ENCODE peak calls at places on chromosomes 5 and 9, in seven cellular contexts. O is adrenal gland, H is vagina, T is uterus, W is breast epithelium, U is sigmoid colon, V is heart left ventricle. M is an unnamed sample.

GRCh38 chr5:10474521-10475075 is 32.9 kb downstream of the ROPN1L start:
- DNase-seq in H (no peak), O (no peak), V (no peak), W (no peak), T (no peak), U (no peak), M (no peak)

GRCh38 chr5:87770601-87771121 is 357.9 kb upstream of the CCNH start:
- DNase-seq in V (no peak), H (no peak), T (no peak), W (no peak), U (no peak), O (no peak), M (no peak)

GRCh38 chr5:36241636-36242533 is at the start of gene NADK2:
- DNase-seq in W (peak; percentile 94), U (peak; percentile 98), O (peak; percentile 98), V (peak; percentile 96), H (no peak), T (peak; percentile 97), M (peak; percentile 92)

GRCh38 chr9:69178583-69179011 is 4.5 kb downstream of the TJP2 start:
- DNase-seq in W (no peak), V (no peak), O (no peak), H (no peak), T (no peak), U (no peak), M (peak; percentile 58)

GRCh38 chr9:8234286-8234819 is 434.8 kb upstream of the DMAC1 start:
- DNase-seq in T (no peak), W (no peak), U (no peak), V (no peak), O (no peak), H (no peak), M (no peak)

GRCh38 chr5:93875693-93876092 is 134.3 kb upstream of the POU5F2 start:
- DNase-seq in V (no peak), O (no peak), W (no peak), U (no peak), H (no peak), T (no peak), M (no peak)

GRCh38 chr9:128276574-128277270 is 646 bp downstream of the SWI5 start:
- DNase-seq in U (peak; percentile 80), T (peak; percentile 58), H (no peak), O (peak; percentile 46), W (no peak), V (peak; percentile 37), M (no peak)

GRCh38 chr5:141431286-141431685 is 979 bp downstream of the PCDHGA12 start:
- DNase-seq in H (no peak), V (no peak), O (no peak), U (no peak), T (no peak), W (no peak), M (no peak)

GRCh38 chr5:102651466-102651865 is 103.6 kb upstream of the PAM start:
- DNase-seq in W (no peak), T (no peak), H (no peak), V (no peak), U (no peak), O (no peak), M (no peak)

GRCh38 chr5:103435136-103435914 is 127.3 kb downstream of the NUDT12 start:
- DNase-seq in O (no peak), U (no peak), W (no peak), V (no peak), H (no peak), T (no peak), M (no peak)

GRCh38 chr5:126472538-126472889 is 49.3 kb downstream of the GRAMD2B start:
- DNase-seq in T (no peak), H (no peak), U (no peak), W (no peak), V (no peak), O (no peak), M (no peak)
- TF ChIP-seq POLR2A in T (no peak), H (no peak), U (no peak), W (no peak), V (no peak), O (no peak), M (no peak)

DNA sequence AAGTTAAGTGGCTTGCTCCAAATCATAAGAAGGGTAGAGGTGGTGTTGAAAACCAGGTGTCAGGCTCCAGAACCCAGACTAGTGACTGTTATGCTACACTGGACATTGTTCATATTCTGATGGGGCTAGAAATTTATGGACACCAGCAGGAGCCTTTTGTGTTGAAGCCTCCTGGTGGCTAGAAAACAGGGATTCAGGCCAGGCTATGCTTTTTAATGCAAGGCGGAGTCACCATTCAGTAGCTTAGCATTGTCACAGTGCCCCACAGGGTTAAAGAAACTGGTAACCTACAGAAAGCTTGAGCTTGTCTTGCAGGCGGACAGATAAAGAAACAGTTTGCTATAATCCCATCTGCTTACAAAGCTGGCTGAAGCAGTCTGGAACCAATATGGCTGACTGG is 23.0 kb upstream of the GOLM1 start:
- DNase-seq in U (no peak), T (no peak), O (no peak), W (no peak), V (no peak), H (no peak), M (no peak)
- TF ChIP-seq CTCF in U (no peak), T (no peak), O (no peak), W (no peak), V (no peak), H (no peak), M (no peak)

DNA sequence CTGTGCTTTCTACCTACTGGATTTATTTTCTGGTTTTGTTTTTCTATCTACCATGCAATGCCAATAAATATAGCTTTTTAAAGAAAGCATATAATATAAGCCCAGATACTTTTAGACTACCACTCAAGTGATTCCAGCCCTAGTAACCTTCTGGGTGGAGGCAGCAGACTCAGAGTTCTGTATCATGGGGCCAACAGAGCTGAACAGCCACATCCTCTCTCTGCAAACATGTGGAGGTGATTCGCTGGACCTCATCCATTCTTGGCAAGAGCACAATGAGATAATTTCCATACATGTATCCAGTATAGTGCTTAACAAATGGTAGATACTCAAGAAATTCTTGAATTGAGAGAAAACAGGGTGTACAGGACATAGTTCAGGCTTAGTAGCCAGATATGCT is 124.6 kb downstream of the ASTN2 start:
- DNase-seq in O (no peak), T (no peak), V (no peak), U (no peak), H (no peak), W (no peak), M (no peak)
- H3K4me1 ChIP-seq in O (no peaks in the 10 kb centered on the region), T (no peaks in the 10 kb centered on the region), V (no peaks in the 10 kb centered on the region), U (no peaks in the 10 kb centered on the region), H (no peaks in the 10 kb centered on the region), W (no peaks in the 10 kb centered on the region), M (no peaks in the 10 kb centered on the region)

GRCh38 chr5:178150977-178151734 is 2.5 kb downstream of the NHP2 start:
- DNase-seq in T (no peak), V (no peak), H (no peak), O (peak; percentile 49), U (no peak), W (no peak), M (no peak)
- TF ChIP-seq POLR2A in T (no peak), V (no peak), H (no peak), O (no peak), U (no peak), W (no peak), M (no peak)

GRCh38 chr9:36976371-36977030 is 57.6 kb downstream of the PAX5 start:
- DNase-seq in T (no peak), H (no peak), V (no peak), W (no peak), O (no peak), U (no peak), M (no peak)

GRCh38 chr9:36974731-36975130 is 59.3 kb downstream of the PAX5 start:
- DNase-seq in H (peak; percentile 55), T (no peak), V (no peak), O (no peak), W (no peak), U (no peak), M (no peak)

GRCh38 chr9:36985769-36986547 is 48.1 kb downstream of the PAX5 start:
- DNase-seq in W (no peak), U (no peak), V (no peak), O (no peak), H (no peak), T (no peak), M (no peak)

GRCh38 chr9:36985061-36985768 is 48.9 kb downstream of the PAX5 start:
- DNase-seq in O (no peak), V (no peak), T (no peak), W (no peak), U (no peak), H (no peak), M (no peak)

DNA sequence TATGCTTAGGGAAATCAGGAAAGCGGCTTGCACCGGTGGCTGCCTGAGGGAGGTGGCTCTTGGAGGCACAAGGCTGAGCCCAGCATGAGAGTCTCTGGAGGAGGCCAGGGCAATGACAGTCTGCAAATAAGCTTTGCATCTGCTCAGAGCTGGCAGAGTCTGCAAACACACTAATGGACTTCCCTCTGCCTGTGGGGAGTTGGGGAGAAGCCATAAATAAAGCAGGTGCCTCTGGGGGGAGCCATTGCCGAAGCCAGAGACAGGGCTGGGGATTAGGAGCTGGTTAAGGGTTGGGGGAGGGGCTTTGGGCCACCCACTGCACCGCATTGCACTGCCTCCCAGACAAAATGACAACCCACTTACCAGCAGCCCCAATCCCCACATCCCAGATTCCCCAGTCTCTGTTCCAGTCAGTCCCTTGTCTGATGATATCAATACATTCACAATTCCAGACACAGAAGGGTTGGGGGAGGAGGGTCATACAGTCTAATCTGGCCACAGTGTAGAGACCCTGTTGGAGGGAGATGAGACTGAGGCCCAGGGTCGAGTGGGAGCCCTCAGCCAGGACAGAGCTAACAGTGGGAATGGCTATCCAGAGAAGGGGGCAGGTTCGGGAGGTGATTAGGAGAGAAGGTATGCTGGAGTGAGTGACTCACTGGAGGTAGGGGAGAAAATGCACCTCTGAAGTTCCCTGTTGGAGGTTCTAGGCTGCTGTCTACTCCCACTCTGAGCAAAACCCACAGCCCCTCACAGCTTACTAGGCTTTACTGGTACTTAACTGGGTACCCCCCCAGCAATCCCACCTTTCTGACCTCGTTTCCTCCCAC is 53.7 kb downstream of the PAX5 start:
- DNase-seq in H (no peak), V (no peak), W (no peak), O (no peak), U (peak; percentile 3), T (no peak), M (no peak)
- TF ChIP-seq CTCF in H (no peak), V (no peak), W (no peak), O (no peak), U (no peak), T (no peak), M (no peak)

GRCh38 chr9:134712243-134712642 is 70.6 kb downstream of the COL5A1 start:
- DNase-seq in V (no peak), T (no peak), H (no peak), W (no peak), U (no peak), O (no peak), M (no peak)
- H3K4me1 ChIP-seq in V (peaks cover 11% of the 10 kb centered on the region), T (peaks cover 31% of the 10 kb centered on the region), H (peaks cover 46% of the 10 kb centered on the region), W (no peaks in the 10 kb centered on the region), U (peaks cover 58% of the 10 kb centered on the region), O (no peaks in the 10 kb centered on the region), M (peaks cover 27% of the 10 kb centered on the region)

DNA sequence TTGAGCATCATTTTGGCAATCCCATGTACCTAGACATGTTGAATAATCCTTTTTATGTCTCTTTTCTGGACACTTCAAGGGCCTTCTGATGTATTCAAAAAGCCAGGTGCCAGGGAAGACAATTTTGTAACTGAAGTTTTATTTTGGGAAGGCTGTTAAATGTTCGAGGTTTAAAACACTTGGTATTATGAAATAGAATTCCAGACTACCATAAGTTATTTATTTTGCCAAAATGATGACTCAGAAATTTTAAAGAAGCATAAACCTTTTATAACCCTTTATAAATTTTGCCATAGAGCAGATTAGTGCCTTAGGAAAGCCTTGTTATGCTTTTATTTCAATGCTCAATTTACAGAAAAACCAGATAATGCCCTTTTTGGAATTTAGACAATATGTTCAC is 30.3 kb upstream of the UHRF2 start:
- DNase-seq in H (no peak), U (no peak), T (no peak), V (no peak), W (no peak), O (no peak), M (no peak)
- TF ChIP-seq POLR2A in H (no peak), U (no peak), T (no peak), V (no peak), W (no peak), O (no peak), M (no peak)